ENCODE peak calls at places on chromosome 14, in ten cellular contexts. One of them, this sample, is unnamed.

GRCh38 chr14:70735043-70735442 is 74.3 kb downstream of the MAP3K9 start:
- DNase-seq in fibroblast of pulmonary artery: peak; percentile 13
- DNase-seq in HTR-8/SVneo: no peak
- DNase-seq in Daoy: peak; percentile 55
- DNase-seq in WERI-Rb-1: peak; percentile 54
- DNase-seq in hepatocyte: peak; percentile 45
- DNase-seq in kidney glomerular epithelial cell: no peak
- DNase-seq in NCI-H2227 treated with DMSO at 0.1 percent for 48 hours: no peak
- DNase-seq in A172: no peak
- DNase-seq in RWPE1: no peak
- DNase-seq in this sample: peak; percentile 34

GRCh38 chr14:26811756-26812305 is 214.0 kb upstream of the NOVA1 start:
- DNase-seq in fibroblast of pulmonary artery: no peak
- DNase-seq in HTR-8/SVneo: no peak
- DNase-seq in Daoy: no peak
- DNase-seq in WERI-Rb-1: no peak
- DNase-seq in hepatocyte: no peak
- DNase-seq in kidney glomerular epithelial cell: peak; percentile 2
- DNase-seq in NCI-H2227 treated with DMSO at 0.1 percent for 48 hours: no peak
- DNase-seq in A172: no peak
- DNase-seq in RWPE1: no peak
- DNase-seq in this sample: no peak

GRCh38 chr14:24436355-24437019 is 6.1 kb downstream of the SDR39U1 start:
- DNase-seq in fibroblast of pulmonary artery: peak; percentile 87
- DNase-seq in HTR-8/SVneo: peak; percentile 58
- DNase-seq in Daoy: peak; percentile 72
- DNase-seq in WERI-Rb-1: peak; percentile 50
- DNase-seq in hepatocyte: peak; percentile 74
- DNase-seq in kidney glomerular epithelial cell: peak; percentile 69
- DNase-seq in NCI-H2227 treated with DMSO at 0.1 percent for 48 hours: peak; percentile 66
- DNase-seq in A172: peak; percentile 49
- DNase-seq in RWPE1: peak; percentile 73
- DNase-seq in this sample: peak; percentile 82

GRCh38 chr14:29168149-29168548 is 401.6 kb downstream of the FOXG1 start:
- DNase-seq in fibroblast of pulmonary artery: no peak
- DNase-seq in HTR-8/SVneo: no peak
- DNase-seq in Daoy: peak; percentile 8
- DNase-seq in WERI-Rb-1: no peak
- DNase-seq in hepatocyte: no peak
- DNase-seq in kidney glomerular epithelial cell: no peak
- DNase-seq in NCI-H2227 treated with DMSO at 0.1 percent for 48 hours: no peak
- DNase-seq in A172: no peak
- DNase-seq in RWPE1: no peak
- DNase-seq in this sample: no peak

GRCh38 chr14:63362305-63362914 is 43.7 kb upstream of the GPHB5 start:
- DNase-seq in fibroblast of pulmonary artery: no peak
- DNase-seq in HTR-8/SVneo: no peak
- DNase-seq in Daoy: no peak
- DNase-seq in WERI-Rb-1: no peak
- DNase-seq in hepatocyte: peak; percentile 8
- DNase-seq in kidney glomerular epithelial cell: no peak
- DNase-seq in NCI-H2227 treated with DMSO at 0.1 percent for 48 hours: peak; percentile 73
- DNase-seq in A172: no peak
- DNase-seq in RWPE1: no peak
- DNase-seq in this sample: no peak

GRCh38 chr14:44962573-44963528 is 861 bp downstream of the TOGARAM1 start:
- DNase-seq in fibroblast of pulmonary artery: peak; percentile 58
- DNase-seq in HTR-8/SVneo: no peak
- DNase-seq in Daoy: peak; percentile 45
- DNase-seq in WERI-Rb-1: peak; percentile 8
- DNase-seq in hepatocyte: peak; percentile 72
- DNase-seq in kidney glomerular epithelial cell: no peak
- DNase-seq in NCI-H2227 treated with DMSO at 0.1 percent for 48 hours: no peak
- DNase-seq in A172: no peak
- DNase-seq in RWPE1: peak; percentile 19
- DNase-seq in this sample: no peak

GRCh38 chr14:105223260-105223659 is 25.1 kb upstream of the BTBD6 start:
- DNase-seq in fibroblast of pulmonary artery: no peak
- DNase-seq in HTR-8/SVneo: no peak
- DNase-seq in Daoy: peak; percentile 95
- DNase-seq in WERI-Rb-1: no peak
- DNase-seq in hepatocyte: no peak
- DNase-seq in kidney glomerular epithelial cell: no peak
- DNase-seq in NCI-H2227 treated with DMSO at 0.1 percent for 48 hours: no peak
- DNase-seq in A172: no peak
- DNase-seq in RWPE1: no peak
- DNase-seq in this sample: no peak

GRCh38 chr14:73739899-73740685 is 25.9 kb upstream of the PNMA1 start:
- DNase-seq in fibroblast of pulmonary artery: no peak
- DNase-seq in HTR-8/SVneo: no peak
- DNase-seq in Daoy: no peak
- DNase-seq in WERI-Rb-1: no peak
- DNase-seq in hepatocyte: peak; percentile 7
- DNase-seq in kidney glomerular epithelial cell: no peak
- DNase-seq in NCI-H2227 treated with DMSO at 0.1 percent for 48 hours: no peak
- DNase-seq in A172: no peak
- DNase-seq in RWPE1: no peak
- DNase-seq in this sample: no peak

GRCh38 chr14:94074534-94074933 is 6.5 kb downstream of the DDX24 start:
- DNase-seq in fibroblast of pulmonary artery: no peak
- DNase-seq in HTR-8/SVneo: no peak
- DNase-seq in Daoy: no peak
- DNase-seq in WERI-Rb-1: no peak
- DNase-seq in hepatocyte: no peak
- DNase-seq in kidney glomerular epithelial cell: no peak
- DNase-seq in NCI-H2227 treated with DMSO at 0.1 percent for 48 hours: no peak
- DNase-seq in A172: no peak
- DNase-seq in RWPE1: no peak
- DNase-seq in this sample: no peak

GRCh38 chr14:67411820-67412421 is at the start of gene PLEK2:
- DNase-seq in fibroblast of pulmonary artery: peak; percentile 33
- DNase-seq in HTR-8/SVneo: peak; percentile 78
- DNase-seq in Daoy: peak; percentile 66
- DNase-seq in WERI-Rb-1: no peak
- DNase-seq in hepatocyte: peak; percentile 38
- DNase-seq in kidney glomerular epithelial cell: no peak
- DNase-seq in NCI-H2227 treated with DMSO at 0.1 percent for 48 hours: no peak
- DNase-seq in A172: no peak
- DNase-seq in RWPE1: peak; percentile 84
- DNase-seq in this sample: no peak

GRCh38 chr14:38137005-38137404 is 70.7 kb upstream of the SSTR1 start:
- DNase-seq in fibroblast of pulmonary artery: peak; percentile 31
- DNase-seq in HTR-8/SVneo: no peak
- DNase-seq in Daoy: no peak
- DNase-seq in WERI-Rb-1: no peak
- DNase-seq in hepatocyte: no peak
- DNase-seq in kidney glomerular epithelial cell: no peak
- DNase-seq in NCI-H2227 treated with DMSO at 0.1 percent for 48 hours: no peak
- DNase-seq in A172: no peak
- DNase-seq in RWPE1: no peak
- DNase-seq in this sample: no peak

GRCh38 chr14:68283378-68284123 is 464.0 kb downstream of the RAD51B start:
- DNase-seq in fibroblast of pulmonary artery: no peak
- DNase-seq in HTR-8/SVneo: no peak
- DNase-seq in Daoy: no peak
- DNase-seq in WERI-Rb-1: no peak
- DNase-seq in hepatocyte: no peak
- DNase-seq in kidney glomerular epithelial cell: no peak
- DNase-seq in NCI-H2227 treated with DMSO at 0.1 percent for 48 hours: no peak
- DNase-seq in A172: no peak
- DNase-seq in RWPE1: no peak
- DNase-seq in this sample: no peak

GRCh38 chr14:104080557-104081492 is 4.7 kb upstream of the ASPG start:
- DNase-seq in fibroblast of pulmonary artery: no peak
- DNase-seq in HTR-8/SVneo: no peak
- DNase-seq in Daoy: no peak
- DNase-seq in WERI-Rb-1: no peak
- DNase-seq in hepatocyte: peak; percentile 13
- DNase-seq in kidney glomerular epithelial cell: no peak
- DNase-seq in NCI-H2227 treated with DMSO at 0.1 percent for 48 hours: no peak
- DNase-seq in A172: no peak
- DNase-seq in RWPE1: no peak
- DNase-seq in this sample: no peak

GRCh38 chr14:69999246-69999645 is 120.0 kb downstream of the SMOC1 start:
- DNase-seq in fibroblast of pulmonary artery: peak; percentile 79
- DNase-seq in HTR-8/SVneo: peak; percentile 99
- DNase-seq in Daoy: peak; percentile 96
- DNase-seq in WERI-Rb-1: no peak
- DNase-seq in hepatocyte: peak; percentile 62
- DNase-seq in kidney glomerular epithelial cell: peak; percentile 69
- DNase-seq in NCI-H2227 treated with DMSO at 0.1 percent for 48 hours: no peak
- DNase-seq in A172: peak; percentile 77
- DNase-seq in RWPE1: peak; percentile 96
- DNase-seq in this sample: no peak

GRCh38 chr14:38122241-38122640 is 85.5 kb upstream of the SSTR1 start:
- DNase-seq in fibroblast of pulmonary artery: no peak
- DNase-seq in HTR-8/SVneo: no peak
- DNase-seq in Daoy: no peak
- DNase-seq in WERI-Rb-1: no peak
- DNase-seq in hepatocyte: no peak
- DNase-seq in kidney glomerular epithelial cell: no peak
- DNase-seq in NCI-H2227 treated with DMSO at 0.1 percent for 48 hours: no peak
- DNase-seq in A172: peak; percentile 3
- DNase-seq in RWPE1: no peak
- DNase-seq in this sample: no peak

GRCh38 chr14:39025250-39025809 is 77.7 kb downstream of the SEC23A start:
- DNase-seq in fibroblast of pulmonary artery: no peak
- DNase-seq in HTR-8/SVneo: no peak
- DNase-seq in Daoy: no peak
- DNase-seq in WERI-Rb-1: no peak
- DNase-seq in hepatocyte: no peak
- DNase-seq in kidney glomerular epithelial cell: no peak
- DNase-seq in NCI-H2227 treated with DMSO at 0.1 percent for 48 hours: no peak
- DNase-seq in A172: no peak
- DNase-seq in RWPE1: no peak
- DNase-seq in this sample: no peak

GRCh38 chr14:29028973-29029582 is 262.5 kb downstream of the FOXG1 start:
- DNase-seq in fibroblast of pulmonary artery: peak; percentile 6
- DNase-seq in HTR-8/SVneo: peak; percentile 3
- DNase-seq in Daoy: peak; percentile 38
- DNase-seq in WERI-Rb-1: no peak
- DNase-seq in hepatocyte: peak; percentile 73
- DNase-seq in kidney glomerular epithelial cell: no peak
- DNase-seq in NCI-H2227 treated with DMSO at 0.1 percent for 48 hours: no peak
- DNase-seq in A172: peak; percentile 8
- DNase-seq in RWPE1: no peak
- DNase-seq in this sample: no peak

GRCh38 chr14:103257211-103257962 is 76.7 kb upstream of the EIF5 start:
- DNase-seq in fibroblast of pulmonary artery: peak; percentile 4
- DNase-seq in HTR-8/SVneo: no peak
- DNase-seq in Daoy: peak; percentile 42
- DNase-seq in WERI-Rb-1: no peak
- DNase-seq in hepatocyte: no peak
- DNase-seq in kidney glomerular epithelial cell: no peak
- DNase-seq in NCI-H2227 treated with DMSO at 0.1 percent for 48 hours: no peak
- DNase-seq in A172: peak; percentile 67
- DNase-seq in RWPE1: no peak
- DNase-seq in this sample: no peak